ENCODE peak calls at places on chromosomes 5 and 9, in five cellular contexts. One of them, this sample, is unnamed.

GRCh38 chr9:135066291-135066690 is 21.2 kb upstream of the OLFM1 start:
- DNase-seq in NCI-H1417: no peak
- DNase-seq in T-cell: no peak
- DNase-seq in BJ: no peak
- DNase-seq in fibroblast of mammary gland: no peak
- DNase-seq in this sample: no peak

GRCh38 chr9:3508531-3509374 is 17.0 kb downstream of the RFX3 start:
- DNase-seq in BJ: no peak
- DNase-seq in fibroblast of mammary gland: peak; percentile 5
- DNase-seq in T-cell: no peak
- DNase-seq in NCI-H1417: peak; percentile 68
- DNase-seq in this sample: no peak

GRCh38 chr5:150481972-150482406 is 25.9 kb upstream of the NDST1 start:
- DNase-seq in fibroblast of mammary gland: no peak
- DNase-seq in BJ: no peak
- DNase-seq in NCI-H1417: no peak
- DNase-seq in T-cell: no peak
- DNase-seq in this sample: no peak

GRCh38 chr5:14745188-14745563 is 80.7 kb downstream of the OTULIN start:
- DNase-seq in NCI-H1417: no peak
- DNase-seq in fibroblast of mammary gland: no peak
- DNase-seq in BJ: no peak
- DNase-seq in T-cell: no peak
- DNase-seq in this sample: no peak

GRCh38 chr9:15606667-15607472 is 54.0 kb downstream of the CCDC171 start:
- DNase-seq in fibroblast of mammary gland: peak; percentile 47
- DNase-seq in T-cell: no peak
- DNase-seq in NCI-H1417: peak; percentile 73
- DNase-seq in BJ: no peak
- DNase-seq in this sample: peak; percentile 71

GRCh38 chr5:127846884-127847283 is 143.7 kb downstream of the CCDC192 start:
- DNase-seq in BJ: no peak
- DNase-seq in NCI-H1417: no peak
- DNase-seq in fibroblast of mammary gland: no peak
- DNase-seq in T-cell: no peak
- DNase-seq in this sample: no peak

GRCh38 chr9:127741831-127742434 is 6.8 kb upstream of the TOR2A start:
- DNase-seq in BJ: no peak
- DNase-seq in fibroblast of mammary gland: peak; percentile 48
- DNase-seq in NCI-H1417: no peak
- DNase-seq in T-cell: no peak
- DNase-seq in this sample: peak; percentile 87

GRCh38 chr5:173643964-173644363 is 27.5 kb upstream of the BOD1 start:
- DNase-seq in BJ: no peak
- DNase-seq in NCI-H1417: peak; percentile 37
- DNase-seq in fibroblast of mammary gland: no peak
- DNase-seq in T-cell: no peak
- DNase-seq in this sample: peak; percentile 48

GRCh38 chr9:36140086-36141084 is 3.9 kb downstream of the GLIPR2 start:
- DNase-seq in T-cell: no peak
- DNase-seq in BJ: no peak
- DNase-seq in fibroblast of mammary gland: no peak
- DNase-seq in NCI-H1417: no peak
- DNase-seq in this sample: no peak

GRCh38 chr5:21452429-21452828 is 1400.7 kb downstream of the CDH12 start:
- DNase-seq in NCI-H1417: no peak
- DNase-seq in BJ: no peak
- DNase-seq in fibroblast of mammary gland: peak; percentile 16
- DNase-seq in T-cell: no peak
- DNase-seq in this sample: no peak

GRCh38 chr5:84113246-84114118 is 271.2 kb downstream of the EDIL3 start:
- DNase-seq in fibroblast of mammary gland: no peak
- DNase-seq in BJ: no peak
- DNase-seq in NCI-H1417: peak; percentile 79
- DNase-seq in T-cell: no peak
- DNase-seq in this sample: no peak

GRCh38 chr5:77318060-77318459 is 107.6 kb downstream of the PDE8B start:
- DNase-seq in BJ: no peak
- DNase-seq in fibroblast of mammary gland: no peak
- DNase-seq in T-cell: no peak
- DNase-seq in NCI-H1417: no peak
- DNase-seq in this sample: no peak

This sample was measured in midbrain.